ENCODE peak calls at places on chromosomes 12 and 14, in nine cellular contexts. One of them, this sample, is unnamed.

GRCh38 chr14:52117433-52117832 is 48.6 kb upstream of the NID2 start:
- DNase-seq in osteocyte: no peak
- DNase-seq in mesendoderm: no peak
- DNase-seq in endothelial cell: no peak
- DNase-seq in NCI-H1092 treated with DMSO at 0.1 percent for 48 hours: no peak
- DNase-seq in C1 segment of cervical spinal cord: no peak
- DNase-seq in stimulated activated CD8-positive, alpha-beta memory T cell treated with anti-CD3 and anti-CD28 coated beads, Interleukin-7, amount 100 ng/mL, for 4 hours: no peak
- DNase-seq in skeletal muscle cell: peak
- DNase-seq in NCI-H345: no peak
- DNase-seq in this sample: no peak

GRCh38 chr12:116916714-116917114 is 6.0 kb downstream of the FBXW8 start:
- DNase-seq in osteocyte: no peak
- DNase-seq in mesendoderm: peak
- DNase-seq in endothelial cell: no peak
- DNase-seq in NCI-H1092 treated with DMSO at 0.1 percent for 48 hours: no peak
- DNase-seq in C1 segment of cervical spinal cord: no peak
- DNase-seq in stimulated activated CD8-positive, alpha-beta memory T cell treated with anti-CD3 and anti-CD28 coated beads, Interleukin-7, amount 100 ng/mL, for 4 hours: peak
- DNase-seq in skeletal muscle cell: no peak
- DNase-seq in NCI-H345: no peak
- DNase-seq in this sample: no peak

GRCh38 chr14:93081875-93082570 is 33.7 kb downstream of the ITPK1 start:
- DNase-seq in osteocyte: no peak
- DNase-seq in mesendoderm: no peak
- DNase-seq in endothelial cell: no peak
- DNase-seq in NCI-H1092 treated with DMSO at 0.1 percent for 48 hours: no peak
- DNase-seq in C1 segment of cervical spinal cord: no peak
- DNase-seq in stimulated activated CD8-positive, alpha-beta memory T cell treated with anti-CD3 and anti-CD28 coated beads, Interleukin-7, amount 100 ng/mL, for 4 hours: peak
- DNase-seq in skeletal muscle cell: no peak
- DNase-seq in NCI-H345: no peak
- DNase-seq in this sample: no peak

GRCh38 chr12:5083955-5084849 is 40.5 kb downstream of the KCNA5 start:
- DNase-seq in osteocyte: peak
- DNase-seq in mesendoderm: peak
- DNase-seq in endothelial cell: peak
- DNase-seq in NCI-H1092 treated with DMSO at 0.1 percent for 48 hours: peak
- DNase-seq in C1 segment of cervical spinal cord: peak
- DNase-seq in stimulated activated CD8-positive, alpha-beta memory T cell treated with anti-CD3 and anti-CD28 coated beads, Interleukin-7, amount 100 ng/mL, for 4 hours: no peak
- DNase-seq in skeletal muscle cell: no peak
- DNase-seq in NCI-H345: peak
- DNase-seq in this sample: no peak

GRCh38 chr12:70557583-70558263 is 79.5 kb downstream of the PTPRB start:
- DNase-seq in osteocyte: no peak
- DNase-seq in mesendoderm: no peak
- DNase-seq in endothelial cell: no peak
- DNase-seq in NCI-H1092 treated with DMSO at 0.1 percent for 48 hours: no peak
- DNase-seq in C1 segment of cervical spinal cord: peak
- DNase-seq in stimulated activated CD8-positive, alpha-beta memory T cell treated with anti-CD3 and anti-CD28 coated beads, Interleukin-7, amount 100 ng/mL, for 4 hours: no peak
- DNase-seq in skeletal muscle cell: no peak
- DNase-seq in NCI-H345: no peak
- DNase-seq in this sample: no peak

GRCh38 chr14:31505411-31505810 is 17.6 kb upstream of the GPR33 start:
- DNase-seq in osteocyte: no peak
- DNase-seq in mesendoderm: no peak
- DNase-seq in endothelial cell: no peak
- DNase-seq in NCI-H1092 treated with DMSO at 0.1 percent for 48 hours: no peak
- DNase-seq in C1 segment of cervical spinal cord: no peak
- DNase-seq in stimulated activated CD8-positive, alpha-beta memory T cell treated with anti-CD3 and anti-CD28 coated beads, Interleukin-7, amount 100 ng/mL, for 4 hours: no peak
- DNase-seq in skeletal muscle cell: peak
- DNase-seq in NCI-H345: no peak
- DNase-seq in this sample: no peak

GRCh38 chr14:49461529-49462401 is 124.4 kb downstream of the RPS29 start:
- DNase-seq in osteocyte: no peak
- DNase-seq in mesendoderm: peak
- DNase-seq in endothelial cell: peak
- DNase-seq in NCI-H1092 treated with DMSO at 0.1 percent for 48 hours: peak
- DNase-seq in C1 segment of cervical spinal cord: no peak
- DNase-seq in stimulated activated CD8-positive, alpha-beta memory T cell treated with anti-CD3 and anti-CD28 coated beads, Interleukin-7, amount 100 ng/mL, for 4 hours: peak
- DNase-seq in skeletal muscle cell: peak
- DNase-seq in NCI-H345: peak
- DNase-seq in this sample: no peak

GRCh38 chr12:57844725-57845477 is 1.6 kb downstream of the CTDSP2 start:
- DNase-seq in osteocyte: no peak
- DNase-seq in mesendoderm: peak
- DNase-seq in endothelial cell: peak
- DNase-seq in NCI-H1092 treated with DMSO at 0.1 percent for 48 hours: no peak
- DNase-seq in C1 segment of cervical spinal cord: peak
- DNase-seq in stimulated activated CD8-positive, alpha-beta memory T cell treated with anti-CD3 and anti-CD28 coated beads, Interleukin-7, amount 100 ng/mL, for 4 hours: no peak
- DNase-seq in skeletal muscle cell: peak
- DNase-seq in NCI-H345: no peak
- DNase-seq in this sample: no peak

GRCh38 chr12:103827800-103828440 is 13.1 kb downstream of the NT5DC3 start:
- DNase-seq in osteocyte: no peak
- DNase-seq in mesendoderm: no peak
- DNase-seq in endothelial cell: no peak
- DNase-seq in NCI-H1092 treated with DMSO at 0.1 percent for 48 hours: no peak
- DNase-seq in C1 segment of cervical spinal cord: no peak
- DNase-seq in stimulated activated CD8-positive, alpha-beta memory T cell treated with anti-CD3 and anti-CD28 coated beads, Interleukin-7, amount 100 ng/mL, for 4 hours: no peak
- DNase-seq in skeletal muscle cell: no peak
- DNase-seq in NCI-H345: no peak
- DNase-seq in this sample: no peak

GRCh38 chr12:97148941-97149559 is 242.0 kb downstream of the NEDD1 start:
- DNase-seq in osteocyte: no peak
- DNase-seq in mesendoderm: peak
- DNase-seq in endothelial cell: peak
- DNase-seq in NCI-H1092 treated with DMSO at 0.1 percent for 48 hours: no peak
- DNase-seq in C1 segment of cervical spinal cord: peak
- DNase-seq in stimulated activated CD8-positive, alpha-beta memory T cell treated with anti-CD3 and anti-CD28 coated beads, Interleukin-7, amount 100 ng/mL, for 4 hours: no peak
- DNase-seq in skeletal muscle cell: no peak
- DNase-seq in NCI-H345: no peak
- DNase-seq in this sample: no peak

GRCh38 chr12:124321040-124321481 is 26.2 kb downstream of the RFLNA start:
- DNase-seq in osteocyte: peak
- DNase-seq in mesendoderm: peak
- DNase-seq in endothelial cell: peak
- DNase-seq in NCI-H1092 treated with DMSO at 0.1 percent for 48 hours: no peak
- DNase-seq in C1 segment of cervical spinal cord: peak
- DNase-seq in stimulated activated CD8-positive, alpha-beta memory T cell treated with anti-CD3 and anti-CD28 coated beads, Interleukin-7, amount 100 ng/mL, for 4 hours: peak
- DNase-seq in skeletal muscle cell: no peak
- DNase-seq in NCI-H345: peak
- DNase-seq in this sample: no peak

GRCh38 chr14:36442824-36443241 is 77.2 kb downstream of the NKX2-1 start:
- DNase-seq in osteocyte: no peak
- DNase-seq in mesendoderm: peak
- DNase-seq in endothelial cell: no peak
- DNase-seq in NCI-H1092 treated with DMSO at 0.1 percent for 48 hours: no peak
- DNase-seq in C1 segment of cervical spinal cord: no peak
- DNase-seq in stimulated activated CD8-positive, alpha-beta memory T cell treated with anti-CD3 and anti-CD28 coated beads, Interleukin-7, amount 100 ng/mL, for 4 hours: no peak
- DNase-seq in skeletal muscle cell: no peak
- DNase-seq in NCI-H345: peak
- DNase-seq in this sample: no peak

GRCh38 chr12:116202940-116203339 is 74.6 kb downstream of the MED13L start:
- DNase-seq in osteocyte: no peak
- DNase-seq in mesendoderm: peak
- DNase-seq in endothelial cell: no peak
- DNase-seq in NCI-H1092 treated with DMSO at 0.1 percent for 48 hours: no peak
- DNase-seq in C1 segment of cervical spinal cord: no peak
- DNase-seq in stimulated activated CD8-positive, alpha-beta memory T cell treated with anti-CD3 and anti-CD28 coated beads, Interleukin-7, amount 100 ng/mL, for 4 hours: no peak
- DNase-seq in skeletal muscle cell: no peak
- DNase-seq in NCI-H345: no peak
- DNase-seq in this sample: no peak

GRCh38 chr14:36238666-36239363 is 62.3 kb upstream of the PTCSC3 start:
- DNase-seq in osteocyte: no peak
- DNase-seq in mesendoderm: no peak
- DNase-seq in endothelial cell: no peak
- DNase-seq in NCI-H1092 treated with DMSO at 0.1 percent for 48 hours: no peak
- DNase-seq in C1 segment of cervical spinal cord: no peak
- DNase-seq in stimulated activated CD8-positive, alpha-beta memory T cell treated with anti-CD3 and anti-CD28 coated beads, Interleukin-7, amount 100 ng/mL, for 4 hours: no peak
- DNase-seq in skeletal muscle cell: peak
- DNase-seq in NCI-H345: no peak
- DNase-seq in this sample: no peak

GRCh38 chr14:74799765-74800164 is 36.6 kb downstream of the YLPM1 start:
- DNase-seq in osteocyte: no peak
- DNase-seq in mesendoderm: no peak
- DNase-seq in endothelial cell: no peak
- DNase-seq in NCI-H1092 treated with DMSO at 0.1 percent for 48 hours: no peak
- DNase-seq in C1 segment of cervical spinal cord: no peak
- DNase-seq in stimulated activated CD8-positive, alpha-beta memory T cell treated with anti-CD3 and anti-CD28 coated beads, Interleukin-7, amount 100 ng/mL, for 4 hours: no peak
- DNase-seq in skeletal muscle cell: no peak
- DNase-seq in NCI-H345: no peak
- DNase-seq in this sample: no peak

GRCh38 chr14:33754264-33754663 is 196.6 kb downstream of the EGLN3 start:
- DNase-seq in osteocyte: no peak
- DNase-seq in mesendoderm: peak
- DNase-seq in endothelial cell: no peak
- DNase-seq in NCI-H1092 treated with DMSO at 0.1 percent for 48 hours: no peak
- DNase-seq in C1 segment of cervical spinal cord: no peak
- DNase-seq in stimulated activated CD8-positive, alpha-beta memory T cell treated with anti-CD3 and anti-CD28 coated beads, Interleukin-7, amount 100 ng/mL, for 4 hours: no peak
- DNase-seq in skeletal muscle cell: no peak
- DNase-seq in NCI-H345: no peak
- DNase-seq in this sample: no peak

GRCh38 chr12:112340983-112341840 is 41.0 kb downstream of the HECTD4 start:
- DNase-seq in osteocyte: no peak
- DNase-seq in mesendoderm: no peak
- DNase-seq in endothelial cell: no peak
- DNase-seq in NCI-H1092 treated with DMSO at 0.1 percent for 48 hours: no peak
- DNase-seq in C1 segment of cervical spinal cord: no peak
- DNase-seq in stimulated activated CD8-positive, alpha-beta memory T cell treated with anti-CD3 and anti-CD28 coated beads, Interleukin-7, amount 100 ng/mL, for 4 hours: no peak
- DNase-seq in skeletal muscle cell: no peak
- DNase-seq in NCI-H345: peak
- DNase-seq in this sample: no peak

GRCh38 chr14:105334383-105335230 is 20.1 kb downstream of the PACS2 start:
- DNase-seq in osteocyte: no peak
- DNase-seq in mesendoderm: peak
- DNase-seq in endothelial cell: no peak
- DNase-seq in NCI-H1092 treated with DMSO at 0.1 percent for 48 hours: no peak
- DNase-seq in C1 segment of cervical spinal cord: no peak
- DNase-seq in stimulated activated CD8-positive, alpha-beta memory T cell treated with anti-CD3 and anti-CD28 coated beads, Interleukin-7, amount 100 ng/mL, for 4 hours: no peak
- DNase-seq in skeletal muscle cell: no peak
- DNase-seq in NCI-H345: no peak
- DNase-seq in this sample: no peak

GRCh38 chr12:54932691-54933090 is 51.9 kb downstream of the TESPA1 start:
- DNase-seq in osteocyte: no peak
- DNase-seq in mesendoderm: no peak
- DNase-seq in endothelial cell: no peak
- DNase-seq in NCI-H1092 treated with DMSO at 0.1 percent for 48 hours: peak
- DNase-seq in C1 segment of cervical spinal cord: no peak
- DNase-seq in stimulated activated CD8-positive, alpha-beta memory T cell treated with anti-CD3 and anti-CD28 coated beads, Interleukin-7, amount 100 ng/mL, for 4 hours: no peak
- DNase-seq in skeletal muscle cell: no peak
- DNase-seq in NCI-H345: peak
- DNase-seq in this sample: no peak

GRCh38 chr12:70543444-70543843 is 93.8 kb downstream of the PTPRB start:
- DNase-seq in osteocyte: no peak
- DNase-seq in mesendoderm: peak
- DNase-seq in endothelial cell: no peak
- DNase-seq in NCI-H1092 treated with DMSO at 0.1 percent for 48 hours: no peak
- DNase-seq in C1 segment of cervical spinal cord: no peak
- DNase-seq in stimulated activated CD8-positive, alpha-beta memory T cell treated with anti-CD3 and anti-CD28 coated beads, Interleukin-7, amount 100 ng/mL, for 4 hours: no peak
- DNase-seq in skeletal muscle cell: peak
- DNase-seq in NCI-H345: no peak
- DNase-seq in this sample: no peak

GRCh38 chr12:114904254-114905003 is 220.5 kb upstream of the TBX3 start:
- DNase-seq in osteocyte: no peak
- DNase-seq in mesendoderm: no peak
- DNase-seq in endothelial cell: no peak
- DNase-seq in NCI-H1092 treated with DMSO at 0.1 percent for 48 hours: no peak
- DNase-seq in C1 segment of cervical spinal cord: no peak
- DNase-seq in stimulated activated CD8-positive, alpha-beta memory T cell treated with anti-CD3 and anti-CD28 coated beads, Interleukin-7, amount 100 ng/mL, for 4 hours: no peak
- DNase-seq in skeletal muscle cell: peak
- DNase-seq in NCI-H345: peak
- DNase-seq in this sample: no peak

GRCh38 chr12:103505371-103506236 is 9.8 kb upstream of the C12orf42 start:
- DNase-seq in osteocyte: no peak
- DNase-seq in mesendoderm: no peak
- DNase-seq in endothelial cell: no peak
- DNase-seq in NCI-H1092 treated with DMSO at 0.1 percent for 48 hours: no peak
- DNase-seq in C1 segment of cervical spinal cord: no peak
- DNase-seq in stimulated activated CD8-positive, alpha-beta memory T cell treated with anti-CD3 and anti-CD28 coated beads, Interleukin-7, amount 100 ng/mL, for 4 hours: peak
- DNase-seq in skeletal muscle cell: no peak
- DNase-seq in NCI-H345: no peak
- DNase-seq in this sample: no peak

GRCh38 chr14:64721391-64721791 is 17.2 kb downstream of the PLEKHG3 start:
- DNase-seq in osteocyte: no peak
- DNase-seq in mesendoderm: no peak
- DNase-seq in endothelial cell: no peak
- DNase-seq in NCI-H1092 treated with DMSO at 0.1 percent for 48 hours: no peak
- DNase-seq in C1 segment of cervical spinal cord: no peak
- DNase-seq in stimulated activated CD8-positive, alpha-beta memory T cell treated with anti-CD3 and anti-CD28 coated beads, Interleukin-7, amount 100 ng/mL, for 4 hours: no peak
- DNase-seq in skeletal muscle cell: peak
- DNase-seq in NCI-H345: peak
- DNase-seq in this sample: no peak

GRCh38 chr12:120010661-120011230 is 21.7 kb downstream of the BICDL1 start:
- DNase-seq in osteocyte: no peak
- DNase-seq in mesendoderm: peak
- DNase-seq in endothelial cell: no peak
- DNase-seq in NCI-H1092 treated with DMSO at 0.1 percent for 48 hours: no peak
- DNase-seq in C1 segment of cervical spinal cord: no peak
- DNase-seq in stimulated activated CD8-positive, alpha-beta memory T cell treated with anti-CD3 and anti-CD28 coated beads, Interleukin-7, amount 100 ng/mL, for 4 hours: no peak
- DNase-seq in skeletal muscle cell: no peak
- DNase-seq in NCI-H345: no peak
- DNase-seq in this sample: no peak

GRCh38 chr12:116236148-116236731 is 41.3 kb downstream of the MED13L start:
- DNase-seq in osteocyte: no peak
- DNase-seq in mesendoderm: peak
- DNase-seq in endothelial cell: peak
- DNase-seq in NCI-H1092 treated with DMSO at 0.1 percent for 48 hours: peak
- DNase-seq in C1 segment of cervical spinal cord: peak
- DNase-seq in stimulated activated CD8-positive, alpha-beta memory T cell treated with anti-CD3 and anti-CD28 coated beads, Interleukin-7, amount 100 ng/mL, for 4 hours: peak
- DNase-seq in skeletal muscle cell: no peak
- DNase-seq in NCI-H345: peak
- DNase-seq in this sample: no peak

GRCh38 chr12:4009979-4010704 is 136.9 kb upstream of the PARP11 start:
- DNase-seq in osteocyte: no peak
- DNase-seq in mesendoderm: no peak
- DNase-seq in endothelial cell: no peak
- DNase-seq in NCI-H1092 treated with DMSO at 0.1 percent for 48 hours: no peak
- DNase-seq in C1 segment of cervical spinal cord: no peak
- DNase-seq in stimulated activated CD8-positive, alpha-beta memory T cell treated with anti-CD3 and anti-CD28 coated beads, Interleukin-7, amount 100 ng/mL, for 4 hours: no peak
- DNase-seq in skeletal muscle cell: no peak
- DNase-seq in NCI-H345: no peak
- DNase-seq in this sample: no peak

GRCh38 chr12:64680235-64680634 is 69.9 kb downstream of the RASSF3 start:
- DNase-seq in osteocyte: no peak
- DNase-seq in mesendoderm: no peak
- DNase-seq in endothelial cell: no peak
- DNase-seq in NCI-H1092 treated with DMSO at 0.1 percent for 48 hours: peak
- DNase-seq in C1 segment of cervical spinal cord: no peak
- DNase-seq in stimulated activated CD8-positive, alpha-beta memory T cell treated with anti-CD3 and anti-CD28 coated beads, Interleukin-7, amount 100 ng/mL, for 4 hours: no peak
- DNase-seq in skeletal muscle cell: no peak
- DNase-seq in NCI-H345: no peak
- DNase-seq in this sample: no peak

GRCh38 chr14:100286484-100287191 is 19.6 kb downstream of the SLC25A29 start:
- DNase-seq in osteocyte: no peak
- DNase-seq in mesendoderm: no peak
- DNase-seq in endothelial cell: no peak
- DNase-seq in NCI-H1092 treated with DMSO at 0.1 percent for 48 hours: no peak
- DNase-seq in C1 segment of cervical spinal cord: no peak
- DNase-seq in stimulated activated CD8-positive, alpha-beta memory T cell treated with anti-CD3 and anti-CD28 coated beads, Interleukin-7, amount 100 ng/mL, for 4 hours: no peak
- DNase-seq in skeletal muscle cell: no peak
- DNase-seq in NCI-H345: no peak
- DNase-seq in this sample: no peak

This sample was measured in SIG-M5.